ENCODE peak calls at places on chromosomes 3 and 15, in four cellular contexts. Q is transverse colon, D is GM12878, V is stomach. C is an unnamed sample.

GRCh38 chr3:23611737-23612295 is 193.9 kb upstream of the UBE2E1 start:
- DNase-seq in D (no peak), Q (peak; percentile 57), V (peak; percentile 53), C (no peak)

GRCh38 chr3:118977671-118978392 is 56.8 kb downstream of the IGSF11 start:
- DNase-seq in Q (no peak), V (no peak), D (no peak), C (no peak)

GRCh38 chr15:39497759-39498565 is 82.9 kb upstream of the THBS1 start:
- DNase-seq in Q (no peak), D (no peak), V (no peak), C (no peak)

GRCh38 chr3:67294341-67294740 is 296.2 kb downstream of the KBTBD8 start:
- DNase-seq in D (no peak), Q (no peak), V (no peak), C (no peak)

GRCh38 chr3:45544024-45544718 is 50.4 kb upstream of the LIMD1 start:
- DNase-seq in D (no peak), V (no peak), Q (no peak), C (no peak)

GRCh38 chr15:65130941-65131340 is 2.7 kb downstream of the PDCD7 start:
- DNase-seq in V (no peak), D (no peak), Q (no peak), C (no peak)

GRCh38 chr3:81829946-81830345 is 68.5 kb upstream of the GBE1 start:
- DNase-seq in Q (no peak), D (no peak), V (no peak), C (no peak)

GRCh38 chr3:10447110-10447509 is 58.3 kb downstream of the ATP2B2 start:
- DNase-seq in Q (no peak), D (no peak), V (no peak), C (no peak)

GRCh38 chr3:165195628-165196576 is at the start of gene SLITRK3:
- DNase-seq in D (no peak), Q (no peak), V (no peak), C (no peak)

GRCh38 chr3:156307704-156308103 is 187.3 kb downstream of the KCNAB1 start:
- DNase-seq in V (peak; percentile 88), Q (peak; percentile 50), D (no peak), C (no peak)

GRCh38 chr15:93982226-93982641 is 249.1 kb upstream of the MCTP2 start:
- DNase-seq in D (no peak), Q (no peak), V (no peak), C (no peak)

GRCh38 chr3:174822320-174822719 is 36.8 kb upstream of the NAALADL2 start:
- DNase-seq in D (no peak), V (no peak), Q (no peak), C (no peak)

GRCh38 chr3:134937256-134938023 is 142.4 kb downstream of the EPHB1 start:
- DNase-seq in D (no peak), Q (no peak), V (no peak), C (no peak)

GRCh38 chr3:22731901-22732300 is 471.2 kb upstream of the UBE2E2 start:
- DNase-seq in D (no peak), Q (no peak), V (no peak), C (no peak)

DNA sequence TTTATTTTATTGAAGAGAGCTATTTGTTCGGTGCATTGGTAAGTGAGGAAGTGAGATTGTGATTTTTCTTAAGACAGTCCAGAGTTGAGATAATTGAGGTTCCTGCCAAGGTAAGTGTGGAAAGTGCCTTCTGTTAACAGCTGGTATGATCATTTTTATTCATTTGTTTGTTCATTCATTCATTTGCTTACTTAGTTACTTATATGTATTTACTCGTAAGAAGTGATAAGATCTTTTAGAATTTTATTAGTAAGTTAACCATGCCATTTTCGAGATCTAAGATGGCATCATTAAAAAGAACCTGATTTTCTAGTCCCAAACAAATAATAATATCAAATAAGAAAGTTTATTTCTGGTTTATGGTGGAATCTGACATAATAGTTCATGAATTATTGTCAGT is 150.0 kb downstream of the GHSR start:
- DNase-seq in D (no peak), V (no peak), Q (no peak), C (no peak)
- H3K4me1 ChIP-seq in D (no peaks in the 10 kb centered on the region), V (peaks cover 10% of the 10 kb centered on the region), Q (no peaks in the 10 kb centered on the region), C (no peaks in the 10 kb centered on the region)

GRCh38 chr3:113194747-113195400 is 16.5 kb upstream of the BOC start:
- DNase-seq in V (no peak), Q (no peak), D (no peak), C (no peak)

GRCh38 chr3:113193719-113194118 is 17.6 kb upstream of the BOC start:
- DNase-seq in V (no peak), D (no peak), Q (no peak), C (no peak)

DNA sequence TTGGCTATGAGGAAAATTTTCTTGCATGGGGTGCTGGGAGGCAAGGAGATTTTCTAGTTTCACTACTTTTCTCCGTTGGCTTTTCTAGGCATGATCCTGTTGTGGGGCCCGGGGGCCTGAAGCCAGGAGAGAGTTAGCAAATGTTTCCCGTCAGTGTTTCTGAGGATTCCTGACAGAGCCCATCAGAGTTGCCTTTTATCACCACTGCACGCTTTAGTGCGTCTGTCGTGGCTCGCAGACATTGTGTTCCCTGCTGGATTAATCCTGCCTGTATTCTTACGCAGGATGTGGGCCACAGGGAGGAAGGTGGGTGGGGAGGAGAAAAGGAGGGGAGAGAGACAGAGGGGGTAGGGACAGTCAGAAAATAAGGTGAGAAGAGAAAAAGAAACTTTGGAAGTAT is 18.1 kb upstream of the BOC start:
- DNase-seq in D (no peak), Q (no peak), V (no peak), C (no peak)
- TF ChIP-seq POLR2AphosphoS5 in D (no peak), Q (peak; percentile 68), V (no peak), C (no peak)

GRCh38 chr3:182800508-182800907 is 7.2 kb downstream of the ATP11B start:
- DNase-seq in Q (no peak), D (no peak), V (no peak), C (no peak)

GRCh38 chr3:182803596-182803995 is 10.3 kb downstream of the ATP11B start:
- DNase-seq in Q (no peak), V (no peak), D (no peak), C (no peak)

GRCh38 chr3:182807056-182807455 is 13.8 kb downstream of the ATP11B start:
- DNase-seq in V (no peak), D (no peak), Q (no peak), C (no peak)

GRCh38 chr3:182802413-182802812 is 9.1 kb downstream of the ATP11B start:
- DNase-seq in V (no peak), D (no peak), Q (no peak), C (no peak)

DNA sequence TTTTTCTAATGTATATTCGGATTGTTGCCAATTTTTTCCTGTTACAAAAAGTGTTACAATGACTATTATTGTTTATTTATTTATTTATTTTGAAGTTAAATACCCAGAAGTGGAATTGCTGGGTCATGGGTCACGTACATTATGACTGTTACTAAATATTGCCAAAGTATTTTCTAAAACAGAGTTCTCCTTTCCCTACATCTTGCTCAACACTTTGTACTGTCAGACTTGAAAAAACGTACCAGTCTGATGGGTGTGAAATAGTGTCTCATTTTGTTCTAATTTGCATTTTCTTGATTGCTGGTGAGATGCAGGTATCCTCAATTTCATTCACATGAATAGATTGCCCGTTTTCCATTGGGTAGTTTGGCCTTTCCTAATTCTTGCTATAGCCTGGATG is 9.7 kb downstream of the ATP11B start:
- DNase-seq in Q (no peak), V (no peak), D (no peak), C (no peak)
- H3K4me1 ChIP-seq in Q (no peaks in the 10 kb centered on the region), V (peaks cover 49% of the 10 kb centered on the region), D (no peaks in the 10 kb centered on the region), C (no peaks in the 10 kb centered on the region)

GRCh38 chr15:47331796-47332480 is 385.4 kb upstream of the SEMA6D start:
- DNase-seq in Q (no peak), D (no peak), V (no peak), C (no peak)
- TF ChIP-seq POLR2AphosphoS5 in Q (no peak), D (no peak), V (no peak), C (no peak)

GRCh38 chr3:69768436-69768835 is 29.2 kb downstream of the MITF start:
- DNase-seq in D (no peak), V (no peak), Q (no peak), C (no peak)

GRCh38 chr3:69774029-69774428 is 34.8 kb downstream of the MITF start:
- DNase-seq in V (peak; percentile 51), Q (peak; percentile 17), D (no peak), C (no peak)

GRCh38 chr3:69772152-69772867 is 33.0 kb downstream of the MITF start:
- DNase-seq in Q (no peak), D (no peak), V (no peak), C (no peak)

GRCh38 chr3:69770219-69770618 is 31.0 kb downstream of the MITF start:
- DNase-seq in V (no peak), Q (no peak), D (no peak), C (no peak)

DNA sequence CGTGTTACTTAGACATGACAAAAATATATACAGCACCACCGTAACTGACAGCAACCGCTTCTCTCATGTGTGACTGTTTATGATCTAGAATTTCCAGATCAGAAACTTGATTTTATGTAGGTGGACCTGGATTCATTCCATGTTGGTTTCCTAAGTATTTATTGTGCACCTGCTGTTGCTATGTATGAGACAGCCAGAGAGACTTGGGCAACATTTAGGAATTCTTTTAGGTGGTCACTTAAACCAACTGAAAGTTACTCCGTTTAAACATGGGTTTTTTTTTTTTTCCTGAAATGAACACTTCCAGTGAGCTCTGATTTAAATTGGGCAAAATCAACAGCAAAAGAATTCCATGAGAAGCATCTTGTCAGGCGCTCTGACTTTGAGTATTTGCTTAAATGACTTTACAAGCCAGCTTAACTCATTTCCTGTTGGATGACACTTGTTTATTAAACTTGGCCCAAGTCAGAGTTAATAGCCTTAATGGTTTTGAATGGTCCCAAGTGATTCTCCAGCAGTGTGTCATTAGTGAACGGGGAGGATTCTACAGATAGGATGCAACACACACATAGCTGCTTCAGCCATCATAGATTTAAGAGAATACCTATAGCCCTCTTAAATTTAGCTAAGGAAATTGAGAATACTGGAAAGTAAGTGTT is 31.8 kb downstream of the MITF start:
- DNase-seq in V (no peak), Q (no peak), D (no peak), C (no peak)
- H3K4me1 ChIP-seq in V (peaks cover 56% of the 10 kb centered on the region), Q (peaks cover 3% of the 10 kb centered on the region), D (no peaks in the 10 kb centered on the region), C (peaks cover 2% of the 10 kb centered on the region)

GRCh38 chr15:34019369-34019990 is 19.5 kb downstream of the AVEN start:
- DNase-seq in V (no peak), Q (no peak), D (no peak), C (no peak)
- TF ChIP-seq POLR2AphosphoS5 in V (no peak), Q (no peak), D (no peak), C (no peak)

GRCh38 chr15:85485956-85486567 is 105.7 kb downstream of the AKAP13 start:
- DNase-seq in D (peak; percentile 59), Q (peak; percentile 59), V (peak; percentile 53), C (peak; percentile 82)
- H3K4me1 ChIP-seq in D (peaks cover 35% of the 10 kb centered on the region), Q (no peaks in the 10 kb centered on the region), V (peaks cover 67% of the 10 kb centered on the region), C (peaks cover 2% of the 10 kb centered on the region)

GRCh38 chr3:50303038-50303815 is at the start of gene HYAL1:
- DNase-seq in Q (no peak), D (no peak), V (peak; percentile 86), C (no peak)
- TF ChIP-seq POLR2AphosphoS5 in Q (no peak), D (no peak), V (peak; percentile 28), C (no peak)

GRCh38 chr15:56956538-56956937 is 38.1 kb downstream of the TCF12 start:
- DNase-seq in V (no peak), D (no peak), Q (no peak), C (no peak)

GRCh38 chr15:56959318-56959648 is 40.8 kb downstream of the TCF12 start:
- DNase-seq in Q (no peak), V (no peak), D (no peak), C (no peak)

GRCh38 chr15:56960116-56960515 is 41.7 kb downstream of the TCF12 start:
- DNase-seq in Q (no peak), V (no peak), D (no peak), C (no peak)

GRCh38 chr15:56953790-56954189 is 35.3 kb downstream of the TCF12 start:
- DNase-seq in Q (no peak), V (no peak), D (no peak), C (no peak)

GRCh38 chr15:56957812-56958406 is 39.5 kb downstream of the TCF12 start:
- DNase-seq in Q (no peak), V (no peak), D (no peak), C (no peak)
- H3K4me1 ChIP-seq in Q (no peaks in the 10 kb centered on the region), V (no peaks in the 10 kb centered on the region), D (peaks cover 16% of the 10 kb centered on the region), C (no peaks in the 10 kb centered on the region)